ENCODE peak calls at places on chromosome 12, in four cellular contexts. L is sigmoid colon, P is AG10803, O is foreskin fibroblast. B is an unnamed sample.

GRCh38 chr12:112792743-112793142 is 1.2 kb downstream of the RPH3A start:
- DNase-seq in L (no peak), O (no peak), P (no peak), B (no peak)

GRCh38 chr12:32400114-32400672 is 835 bp downstream of the FGD4 start:
- DNase-seq in L (no peak), P (no peak), O (no peak), B (no peak)

GRCh38 chr12:130589391-130590317 is 126.4 kb downstream of the RIMBP2 start:
- DNase-seq in L (no peak), P (no peak), O (no peak), B (no peak)

GRCh38 chr12:64733857-64734256 is 25.3 kb downstream of the GNS start:
- DNase-seq in O (peak; percentile 64), P (peak; percentile 15), L (no peak), B (no peak)

GRCh38 chr12:112275836-112276235 is 106.4 kb downstream of the HECTD4 start:
- DNase-seq in P (no peak), O (no peak), L (no peak), B (no peak)

GRCh38 chr12:115866909-115867525 is 410.5 kb downstream of the MED13L start:
- DNase-seq in O (no peak), P (no peak), L (no peak), B (no peak)

GRCh38 chr12:107092669-107093546 is 441 bp downstream of the CRY1 start:
- DNase-seq in P (peak; percentile 20), L (peak; percentile 82), O (peak; percentile 10), B (peak; percentile 82)

GRCh38 chr12:125110641-125111360 is 45.6 kb downstream of the AACS start:
- DNase-seq in P (peak; percentile 69), L (no peak), O (peak; percentile 32), B (no peak)

GRCh38 chr12:119096429-119097202 is 82.1 kb upstream of the HSPB8 start:
- DNase-seq in O (no peak), P (no peak), L (no peak), B (no peak)

GRCh38 chr12:72296389-72296788 is 24.2 kb downstream of the TRHDE start:
- DNase-seq in P (no peak), O (peak; percentile 94), L (no peak), B (no peak)

GRCh38 chr12:106229036-106229591 is 18.7 kb downstream of the CKAP4 start:
- DNase-seq in P (no peak), L (no peak), O (no peak), B (no peak)

GRCh38 chr12:106682594-106683234 is 91.8 kb upstream of the RIC8B start:
- DNase-seq in L (no peak), O (peak; percentile 0), P (peak; percentile 16), B (no peak)

GRCh38 chr12:5379737-5380496 is 52.0 kb upstream of the NTF3 start:
- DNase-seq in P (no peak), O (no peak), L (no peak), B (no peak)

GRCh38 chr12:6383572-6384498 is at the start of gene LTBR:
- DNase-seq in L (peak; percentile 99), P (peak; percentile 95), O (peak; percentile 96), B (peak; percentile 99)

GRCh38 chr12:16950041-16950677 is 344.2 kb upstream of the LMO3 start:
- DNase-seq in O (no peak), P (no peak), L (no peak), B (no peak)

GRCh38 chr12:109448272-109448671 is 28.8 kb downstream of the KCTD10 start:
- DNase-seq in L (no peak), P (no peak), O (no peak), B (no peak)

GRCh38 chr12:16603265-16603915 is 2.6 kb downstream of the LMO3 start:
- DNase-seq in P (no peak), O (no peak), L (no peak), B (no peak)

GRCh38 chr12:70885952-70886351 is 34.6 kb downstream of the PTPRR start:
- DNase-seq in P (peak; percentile 49), L (no peak), O (peak; percentile 16), B (no peak)

GRCh38 chr12:92041742-92042141 is 103.9 kb downstream of the BTG1 start:
- DNase-seq in L (no peak), P (no peak), O (no peak), B (no peak)

GRCh38 chr12:63304844-63305243 is 153.8 kb upstream of the AVPR1A start:
- DNase-seq in P (no peak), O (no peak), L (no peak), B (no peak)

GRCh38 chr12:103986823-103987222 is 21.2 kb downstream of the TDG start:
- DNase-seq in L (no peak), P (peak; percentile 62), O (peak; percentile 46), B (no peak)

GRCh38 chr12:58412466-58412865 is 471.1 kb downstream of the ATP23 start:
- DNase-seq in P (no peak), L (no peak), O (no peak), B (no peak)

GRCh38 chr12:40714636-40715035 is 22.4 kb downstream of the CNTN1 start:
- DNase-seq in O (no peak), P (no peak), L (no peak), B (no peak)

GRCh38 chr12:93441111-93441616 is 583 bp downstream of the UBE2N start:
- DNase-seq in O (no peak), P (no peak), L (no peak), B (peak; percentile 77)

GRCh38 chr12:131988054-131988796 is 38.5 kb downstream of the EP400 start:
- DNase-seq in O (no peak), P (no peak), L (no peak), B (no peak)

GRCh38 chr12:19236656-19237055 is 107.1 kb downstream of the PLEKHA5 start:
- DNase-seq in L (no peak), O (no peak), P (peak; percentile 47), B (no peak)

GRCh38 chr12:109489955-109490565 is 12.6 kb downstream of the UBE3B start:
- DNase-seq in P (no peak), O (no peak), L (no peak), B (no peak)

GRCh38 chr12:107544947-107545346 is 140.7 kb upstream of the PWP1 start:
- DNase-seq in P (peak; percentile 73), L (no peak), O (no peak), B (no peak)

GRCh38 chr12:131852551-131853299 is 24.5 kb downstream of the MMP17 start:
- DNase-seq in L (no peak), P (peak; percentile 49), O (no peak), B (no peak)

GRCh38 chr12:68286396-68286795 is 33.0 kb upstream of the IL22 start:
- DNase-seq in L (no peak), O (no peak), P (no peak), B (no peak)

GRCh38 chr12:124916370-124917134 is 2.1 kb upstream of the UBC start:
- DNase-seq in P (peak; percentile 93), L (peak; percentile 92), O (peak; percentile 92), B (no peak)

GRCh38 chr12:59372971-59373370 is 222.9 kb upstream of the SLC16A7 start:
- DNase-seq in O (peak; percentile 7), L (no peak), P (peak; percentile 33), B (no peak)

GRCh38 chr12:107515446-107515958 is 170.1 kb upstream of the PWP1 start:
- DNase-seq in P (peak; percentile 91), L (peak; percentile 87), O (peak; percentile 80), B (no peak)

GRCh38 chr12:12542286-12542685 is 20.4 kb downstream of the DUSP16 start:
- DNase-seq in O (no peak), P (no peak), L (no peak), B (no peak)

GRCh38 chr12:12542964-12543363 is 19.7 kb downstream of the DUSP16 start:
- DNase-seq in O (no peak), L (no peak), P (no peak), B (no peak)

GRCh38 chr12:12540261-12541013 is 22.2 kb downstream of the DUSP16 start:
- DNase-seq in O (no peak), L (no peak), P (no peak), B (no peak)

GRCh38 chr12:12543959-12544358 is 18.7 kb downstream of the DUSP16 start:
- DNase-seq in L (no peak), P (no peak), O (no peak), B (no peak)

DNA sequence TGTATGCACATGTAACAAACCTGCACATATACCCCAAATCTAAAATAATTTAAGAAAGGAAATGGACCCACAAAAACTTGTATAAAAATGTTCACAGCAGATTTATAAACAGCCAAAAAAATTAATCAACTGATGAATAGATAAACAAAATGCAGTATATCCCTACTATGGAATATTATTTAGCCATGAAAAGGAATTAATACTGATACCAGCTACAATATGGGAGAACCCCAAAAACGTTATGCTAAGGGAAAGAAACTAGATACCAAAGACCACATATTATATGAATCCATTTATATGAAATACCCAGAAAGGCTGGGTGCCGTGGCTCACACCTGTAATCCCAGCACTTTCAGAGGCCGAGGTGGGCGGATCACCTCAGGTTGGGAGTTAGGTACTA is 20.9 kb downstream of the DUSP16 start:
- DNase-seq in P (no peak), L (no peak), O (no peak), B (no peak)
- H3K4me3 ChIP-seq in P (no peak overlapping the region), L (no peak overlapping the region), O (no peak overlapping the region), B (no peak overlapping the region)

DNA sequence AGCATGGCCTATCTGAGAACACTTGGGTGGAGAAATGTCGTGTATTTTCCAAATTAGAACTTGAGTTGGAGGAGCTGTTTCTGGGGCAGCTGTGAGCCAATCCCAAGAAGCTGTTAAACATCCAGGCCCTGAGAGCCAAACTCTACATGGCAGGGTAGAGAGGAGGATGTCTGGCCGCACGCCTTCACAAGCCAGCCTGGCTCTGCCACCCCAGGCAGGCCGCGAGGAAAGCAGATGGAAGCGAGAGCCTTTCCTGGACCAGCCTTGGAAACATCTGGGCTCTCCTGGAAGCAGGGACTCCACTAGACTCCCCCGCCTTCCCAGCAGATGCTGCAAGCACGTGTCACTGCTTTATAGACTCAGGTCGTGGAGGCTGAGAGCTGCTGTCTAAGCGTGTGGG is 312.8 kb upstream of the FKBP4 start:
- DNase-seq in P (peak; percentile 13), O (no peak), L (no peak), B (no peak)
- H3K4me3 ChIP-seq in P (no peak overlapping the region), O (no peak overlapping the region), L (no peak overlapping the region), B (no peak overlapping the region)

DNA sequence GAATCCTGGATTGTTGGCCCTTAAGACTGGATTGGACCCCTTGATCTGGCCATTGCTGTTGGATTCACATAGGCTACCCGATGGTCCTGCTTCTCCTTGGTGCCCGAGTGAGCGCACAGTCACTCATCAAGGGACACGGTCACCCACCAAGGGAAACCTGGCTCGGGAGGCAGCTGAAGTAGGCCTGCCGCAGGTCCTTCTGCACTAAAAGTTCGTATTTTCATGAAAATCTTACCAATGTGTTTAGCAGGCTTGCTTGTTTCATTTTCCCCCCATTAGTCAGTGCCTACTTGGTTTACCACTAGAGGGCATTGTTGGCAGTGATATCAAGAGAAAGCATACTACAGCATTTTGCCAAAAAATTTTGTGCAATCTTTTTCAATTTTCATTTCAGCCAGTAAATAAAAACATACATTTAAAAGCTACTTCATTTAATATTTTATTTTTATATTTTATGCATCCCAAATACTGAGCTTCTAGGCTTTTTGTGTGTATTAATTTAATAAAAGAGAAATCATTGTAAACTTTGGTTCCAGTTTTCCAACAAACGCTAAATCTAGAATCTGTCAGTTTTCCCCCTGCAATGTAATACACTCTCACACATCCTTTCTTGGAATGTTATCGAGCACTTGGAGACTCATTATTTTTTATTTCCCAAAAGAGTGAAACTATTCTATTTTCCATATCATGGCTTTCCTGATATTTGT is 116.7 kb downstream of the LMNTD1 start:
- DNase-seq in P (peak; percentile 86), L (no peak), O (peak; percentile 68), B (no peak)
- H3K4me3 ChIP-seq in P (peak overlapping the region; percentile 37), L (peak overlapping the region; percentile 17), O (peak overlapping the region; percentile 20), B (peak overlapping the region; percentile 41)

DNA sequence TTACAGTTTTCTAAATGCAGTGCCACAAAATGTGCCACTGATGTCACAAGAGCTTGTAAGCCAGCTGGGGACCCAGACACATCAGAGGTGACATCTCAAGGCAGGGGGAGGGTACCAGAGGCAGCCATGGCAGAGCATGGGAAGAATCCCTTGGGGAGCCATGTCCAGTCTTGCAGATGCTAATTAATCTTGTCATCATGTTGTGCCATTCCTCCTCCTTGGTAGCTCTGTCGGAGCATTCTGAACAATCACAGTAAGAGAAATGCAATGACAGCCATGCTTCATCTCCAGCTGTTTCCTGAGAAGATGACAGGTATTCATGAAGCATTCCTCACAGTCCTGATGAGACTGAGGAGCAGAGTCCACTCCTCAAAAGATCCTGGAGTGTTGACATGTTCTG is 287.9 kb downstream of the RPAP3 start:
- DNase-seq in O (no peak), P (no peak), L (no peak), B (no peak)
- H3K4me3 ChIP-seq in O (no peak overlapping the region), P (no peak overlapping the region), L (no peak overlapping the region), B (no peak overlapping the region)